ENCODE peak calls at places on chromosome 13, in seven cellular contexts. J, F, M, T, B, S and V are unnamed samples.

GRCh38 chr13:97121894-97122293 is 100.2 kb upstream of the MBNL2 start:
- DNase-seq in B (no peak), M (no peak), S (no peak), J (no peak), F (no peak), T (no peak), V (no peak)

GRCh38 chr13:68081051-68081450 is 850.9 kb upstream of the PCDH9 start:
- DNase-seq in F (no peak), S (no peak), M (no peak), B (no peak), T (no peak), J (no peak), V (no peak)

GRCh38 chr13:66689628-66690027 is 540.5 kb downstream of the PCDH9 start:
- DNase-seq in T (no peak), M (no peak), B (no peak), J (no peak), F (peak), S (no peak), V (peak)

GRCh38 chr13:106680796-106681482 is 113.0 kb upstream of the ARGLU1 start:
- DNase-seq in T (no peak), M (no peak), J (no peak), S (no peak), F (peak), B (no peak), V (no peak)

GRCh38 chr13:27968316-27969072 is 621 bp downstream of the CDX2 start:
- DNase-seq in F (peak), M (no peak), T (no peak), J (peak), B (no peak), S (no peak), V (no peak)

GRCh38 chr13:114108894-114109293 is 23.5 kb downstream of the RASA3 start:
- DNase-seq in S (no peak), T (no peak), J (peak), M (no peak), F (no peak), B (peak), V (no peak)

GRCh38 chr13:21686761-21687391 is 16.0 kb downstream of the FGF9 start:
- DNase-seq in F (no peak), S (no peak), T (no peak), M (no peak), B (no peak), J (no peak), V (no peak)

GRCh38 chr13:92727118-92727517 is 499.5 kb upstream of the GPC6 start:
- DNase-seq in B (no peak), F (no peak), S (no peak), J (no peak), M (no peak), T (no peak), V (no peak)

GRCh38 chr13:36945078-36945477 is 25.0 kb upstream of the SMAD9 start:
- DNase-seq in S (no peak), M (no peak), T (no peak), F (no peak), B (no peak), J (no peak), V (no peak)